ENCODE peak calls at places on chromosomes 12 and 14, in ten cellular contexts. N, H, B, C, I, W, M, R, S and Y are unnamed samples.

GRCh38 chr12:21334100-21334499 is 617 bp downstream of the SLCO1A2 start:
- DNase-seq in N (no peak), H (no peak), B (no peak), C (no peak), I (no peak), W (no peak), M (no peak), R (no peak), S (no peak), Y (no peak)

GRCh38 chr14:105092124-105092911 is 27.1 kb upstream of the GPR132 start:
- DNase-seq in N (no peak), H (peak), B (no peak), C (no peak), I (no peak), W (no peak), M (no peak), R (peak), S (no peak), Y (no peak)

GRCh38 chr14:103519043-103519836 is 3.4 kb downstream of the CKB start:
- DNase-seq in N (no peak), H (no peak), B (no peak), C (no peak), I (no peak), W (no peak), M (no peak), R (no peak), S (no peak), Y (no peak)

GRCh38 chr14:23402296-23403138 is 5.6 kb downstream of the MYH6 start:
- DNase-seq in N (no peak), H (no peak), B (no peak), C (no peak), I (no peak), W (no peak), M (no peak), R (no peak), S (no peak), Y (no peak)

GRCh38 chr14:68682166-68683103 is 110.4 kb downstream of the ZFP36L1 start:
- DNase-seq in N (peak), H (no peak), B (peak), C (no peak), I (peak), W (peak), M (no peak), R (peak), S (no peak), Y (peak)

GRCh38 chr12:107560194-107560905 is 125.2 kb upstream of the PWP1 start:
- DNase-seq in N (peak), H (no peak), B (no peak), C (no peak), I (no peak), W (no peak), M (no peak), R (no peak), S (no peak), Y (no peak)

GRCh38 chr12:123118397-123118945 is 32.4 kb downstream of the PITPNM2 start:
- DNase-seq in N (no peak), H (peak), B (no peak), C (no peak), I (no peak), W (no peak), M (no peak), R (no peak), S (no peak), Y (no peak)

GRCh38 chr12:29656762-29657538 is 126.8 kb downstream of the TMTC1 start:
- DNase-seq in N (no peak), H (no peak), B (no peak), C (no peak), I (no peak), W (no peak), M (no peak), R (no peak), S (no peak), Y (no peak)

GRCh38 chr14:104115131-104115600 is 23.2 kb upstream of the KIF26A start:
- DNase-seq in N (no peak), H (no peak), B (no peak), C (no peak), I (no peak), W (no peak), M (no peak), R (no peak), S (no peak), Y (no peak)